ENCODE peak calls at places on chromosomes 3 and 15, in seven cellular contexts. N, A, G, T, O, L and V are unnamed samples.

GRCh38 chr3:153295906-153296305 is 133.9 kb downstream of the RAP2B start:
- DNase-seq in N (no peak), A (no peak), G (no peak), T (no peak), O (no peak), L (no peak), V (no peak)

GRCh38 chr3:106811376-106811775 is 565.9 kb upstream of the CCDC54 start:
- DNase-seq in N (no peak), A (peak), G (no peak), T (peak), O (no peak), L (no peak), V (no peak)

GRCh38 chr15:101121511-101122090 is 130.2 kb downstream of the CHSY1 start:
- DNase-seq in N (peak), A (peak), G (peak), T (peak), O (peak), L (no peak), V (peak)

GRCh38 chr3:9902372-9903237 is at the start of gene IL17RE:
- DNase-seq in N (peak), A (no peak), G (no peak), T (no peak), O (no peak), L (no peak), V (no peak)

GRCh38 chr15:57640935-57641682 is 49.4 kb downstream of the MYZAP start:
- DNase-seq in N (no peak), A (peak), G (peak), T (peak), O (no peak), L (no peak), V (no peak)

GRCh38 chr3:136982520-136983138 is 24.8 kb downstream of the IL20RB start:
- DNase-seq in N (no peak), A (no peak), G (no peak), T (no peak), O (no peak), L (no peak), V (no peak)

GRCh38 chr15:59237854-59238252 is 31.2 kb downstream of the LDHAL6B start:
- DNase-seq in N (no peak), A (no peak), G (no peak), T (no peak), O (no peak), L (no peak), V (no peak)

GRCh38 chr3:79211588-79212359 is 556.0 kb downstream of the ROBO1 start:
- DNase-seq in N (no peak), A (no peak), G (no peak), T (no peak), O (no peak), L (no peak), V (no peak)

GRCh38 chr3:128040041-128040440 is 12.2 kb upstream of the SEC61A1 start:
- DNase-seq in N (no peak), A (peak), G (no peak), T (no peak), O (no peak), L (no peak), V (no peak)

GRCh38 chr15:82809308-82810060 is at the start of gene WHAMM:
- DNase-seq in N (peak), A (peak), G (peak), T (peak), O (peak), L (peak), V (peak)

GRCh38 chr3:190514163-190515153 is 573 bp downstream of the IL1RAP start:
- DNase-seq in N (peak), A (peak), G (peak), T (peak), O (peak), L (peak), V (peak)

GRCh38 chr3:138187296-138188012 is at the start of gene ARMC8:
- DNase-seq in N (peak), A (peak), G (no peak), T (peak), O (peak), L (no peak), V (peak)

GRCh38 chr3:23836536-23837230 is 30.9 kb downstream of the UBE2E1 start:
- DNase-seq in N (no peak), A (no peak), G (peak), T (no peak), O (no peak), L (no peak), V (no peak)

GRCh38 chr3:132029182-132029902 is 5.5 kb downstream of the CPNE4 start:
- DNase-seq in N (peak), A (peak), G (peak), T (peak), O (peak), L (peak), V (peak)

GRCh38 chr15:95486224-95486623 is 844.3 kb upstream of the NR2F2 start:
- DNase-seq in N (no peak), A (no peak), G (no peak), T (peak), O (no peak), L (no peak), V (no peak)

GRCh38 chr3:184335291-184335660 is 2.1 kb upstream of the FAM131A start:
- DNase-seq in N (peak), A (no peak), G (no peak), T (no peak), O (no peak), L (no peak), V (no peak)

GRCh38 chr3:137612293-137612692 is 151.8 kb upstream of the SOX14 start:
- DNase-seq in N (no peak), A (no peak), G (no peak), T (no peak), O (no peak), L (no peak), V (no peak)

GRCh38 chr3:100992086-100993033 is 861 bp downstream of the ABI3BP start:
- DNase-seq in N (no peak), A (peak), G (no peak), T (peak), O (no peak), L (no peak), V (peak)

GRCh38 chr3:144549161-144549560 is 577.5 kb downstream of the DIPK2A start:
- DNase-seq in N (no peak), A (no peak), G (no peak), T (no peak), O (no peak), L (no peak), V (no peak)

GRCh38 chr3:66410976-66411375 is 89.8 kb downstream of the LRIG1 start:
- DNase-seq in N (no peak), A (no peak), G (no peak), T (no peak), O (no peak), L (no peak), V (no peak)

GRCh38 chr3:76403556-76403955 is 618.2 kb upstream of the ZNF717 start:
- DNase-seq in N (no peak), A (no peak), G (no peak), T (no peak), O (no peak), L (no peak), V (no peak)

GRCh38 chr3:190092250-190092649 is 28.4 kb downstream of the P3H2 start:
- DNase-seq in N (no peak), A (peak), G (no peak), T (peak), O (no peak), L (no peak), V (no peak)

GRCh38 chr15:57506422-57506821 is 85.3 kb upstream of the MYZAP start:
- DNase-seq in N (no peak), A (no peak), G (no peak), T (no peak), O (no peak), L (no peak), V (no peak)

GRCh38 chr3:69120879-69121464 is 1.4 kb downstream of the LMOD3 start:
- DNase-seq in N (peak), A (peak), G (peak), T (peak), O (no peak), L (peak), V (no peak)

GRCh38 chr15:80804970-80805495 is 25.9 kb downstream of the CEMIP start:
- DNase-seq in N (no peak), A (no peak), G (no peak), T (no peak), O (no peak), L (no peak), V (no peak)

GRCh38 chr3:64454179-64454578 is 228.9 kb upstream of the PRICKLE2 start:
- DNase-seq in N (no peak), A (no peak), G (no peak), T (peak), O (no peak), L (no peak), V (no peak)

GRCh38 chr3:57951106-57951882 is 56.9 kb upstream of the FLNB start:
- DNase-seq in N (peak), A (peak), G (peak), T (peak), O (peak), L (no peak), V (peak)

GRCh38 chr3:99544819-99545281 is 93.5 kb upstream of the COL8A1 start:
- DNase-seq in N (no peak), A (peak), G (no peak), T (peak), O (peak), L (no peak), V (no peak)

GRCh38 chr3:46715507-46716175 is 2.0 kb downstream of the PRSS50 start:
- DNase-seq in N (no peak), A (no peak), G (no peak), T (no peak), O (no peak), L (no peak), V (peak)

GRCh38 chr3:119375106-119375505 is 80.9 kb downstream of the ARHGAP31 start:
- DNase-seq in N (no peak), A (no peak), G (no peak), T (no peak), O (no peak), L (no peak), V (no peak)

GRCh38 chr15:63598467-63599400 is 1.5 kb downstream of the FBXL22 start:
- DNase-seq in N (peak), A (no peak), G (no peak), T (no peak), O (no peak), L (no peak), V (peak)